ENCODE peak calls at places on chromosomes 13 and 19, in eight cellular contexts. V is NCI-H1092 treated with DMSO at 0.1 percent for 48 hours, X is RWPE1, D is nephron progenitor cell, T is cardiac muscle cell, E is hepatic stellate cell, Z is progenitor cell of endocrine pancreas, N is neural crest cell. H is an unnamed sample.

GRCh38 chr13:52651880-52652169 is 811 bp upstream of the SUGT1 start:
- DNase-seq in V (no peak), X (peak), D (no peak), T (no peak), E (peak), Z (no peak), N (no peak), H (no peak)

GRCh38 chr13:51998723-51999471 is 12.4 kb downstream of the ATP7B start:
- DNase-seq in V (no peak), X (no peak), D (no peak), T (no peak), E (no peak), Z (no peak), N (no peak), H (no peak)

GRCh38 chr19:723247-723646 is 14.5 kb downstream of the PALM start:
- DNase-seq in V (no peak), X (no peak), D (no peak), T (no peak), E (no peak), Z (no peak), N (no peak), H (no peak)

GRCh38 chr13:110868631-110869165 is 46.2 kb downstream of the ANKRD10 start:
- DNase-seq in V (no peak), X (no peak), D (no peak), T (no peak), E (no peak), Z (no peak), N (no peak), H (no peak)

GRCh38 chr13:40148103-40148502 is 492.6 kb downstream of the COG6 start:
- DNase-seq in V (no peak), X (no peak), D (no peak), T (no peak), E (no peak), Z (no peak), N (no peak), H (no peak)

GRCh38 chr19:9673912-9674668 is 810 bp downstream of the ZNF562 start:
- DNase-seq in V (no peak), X (peak), D (no peak), T (no peak), E (no peak), Z (no peak), N (no peak), H (peak)

GRCh38 chr13:101307181-101307701 is 109.1 kb downstream of the NALCN start:
- DNase-seq in V (no peak), X (no peak), D (no peak), T (peak), E (peak), Z (no peak), N (no peak), H (no peak)

GRCh38 chr19:12703056-12703455 is 6.6 kb upstream of the FBXW9 start:
- DNase-seq in V (no peak), X (peak), D (peak), T (peak), E (peak), Z (no peak), N (peak), H (no peak)

GRCh38 chr13:23547000-23547590 is 23.1 kb upstream of the TNFRSF19 start:
- DNase-seq in V (no peak), X (no peak), D (peak), T (peak), E (peak), Z (no peak), N (no peak), H (no peak)

GRCh38 chr19:40229484-40229883 is 3.0 kb upstream of the CCNP start:
- DNase-seq in V (no peak), X (no peak), D (no peak), T (no peak), E (peak), Z (no peak), N (no peak), H (no peak)